ENCODE peak calls at places on chromosomes 11 and 22, in eight cellular contexts. B is bronchial epithelial cell; Q is HFFc6; C is glutamatergic neuron; P is hepatocyte; W is body of pancreas; D is IMR-90; G is CD4-positive, alpha-beta T cell. M is an unnamed sample.

GRCh38 chr11:123056835-123057491 is 5.0 kb downstream of the HSPA8 start:
- DNase-seq in G (no peak), B (no peak), Q (no peak), D (no peak), P (no peak), C (no peak), W (no peak), M (no peak)

GRCh38 chr11:131297441-131297840 is 73.0 kb upstream of the NTM start:
- DNase-seq in B (no peak), G (no peak), D (no peak), C (no peak), W (no peak), Q (no peak), P (no peak), M (no peak)

GRCh38 chr11:69509846-69510390 is 28.5 kb downstream of the LINC01488 start:
- DNase-seq in P (no peak), B (no peak), Q (no peak), C (no peak), G (no peak), W (no peak), D (no peak), M (no peak)

GRCh38 chr22:40748388-40748970 is 69.2 kb downstream of the MCHR1 start:
- DNase-seq in W (no peak), G (no peak), Q (no peak), P (no peak), D (no peak), B (no peak), C (no peak), M (no peak)

GRCh38 chr11:69385832-69386415 is 92.0 kb downstream of the MYEOV start:
- DNase-seq in D (no peak), C (no peak), G (no peak), P (no peak), Q (no peak), W (no peak), B (no peak), M (no peak)

GRCh38 chr11:33899383-33900037 is 7.6 kb upstream of the LMO2 start:
- DNase-seq in Q (peak), G (no peak), P (peak), D (peak), C (no peak), W (peak), B (peak), M (no peak)

GRCh38 chr11:13015753-13016152 is 6.6 kb downstream of the RASSF10 start:
- DNase-seq in C (no peak), W (no peak), Q (no peak), D (no peak), B (no peak), G (no peak), P (no peak), M (no peak)

GRCh38 chr22:43301866-43302265 is 41.3 kb downstream of the SCUBE1 start:
- DNase-seq in C (no peak), B (no peak), W (no peak), D (no peak), G (no peak), Q (no peak), P (no peak), M (no peak)

GRCh38 chr22:25546751-25547150 is 17.7 kb upstream of the GRK3 start:
- DNase-seq in B (no peak), P (no peak), W (no peak), G (no peak), Q (no peak), C (no peak), D (no peak), M (no peak)

GRCh38 chr11:60672255-60672654 is 27.2 kb upstream of the MS4A8 start:
- DNase-seq in G (no peak), D (no peak), P (no peak), B (no peak), C (no peak), Q (no peak), W (no peak), M (no peak)

GRCh38 chr11:60756307-60757032 is at the start of gene MS4A15:
- DNase-seq in W (peak), Q (no peak), C (no peak), B (peak), P (peak), G (no peak), D (no peak), M (peak)

GRCh38 chr11:120172054-120172881 is 34.4 kb upstream of the TRIM29 start:
- DNase-seq in C (peak), Q (peak), G (no peak), D (peak), W (peak), P (peak), B (peak), M (peak)

GRCh38 chr11:70360211-70360610 is 38.1 kb upstream of the CTTN start:
- DNase-seq in B (no peak), G (no peak), Q (no peak), W (no peak), P (no peak), D (no peak), C (no peak), M (no peak)

GRCh38 chr22:20239951-20240773 is 28.0 kb downstream of the RTN4R start:
- DNase-seq in B (no peak), W (no peak), D (no peak), C (peak), G (no peak), Q (no peak), P (peak), M (peak)

GRCh38 chr11:123543796-123544195 is 110.6 kb downstream of the SCN3B start:
- DNase-seq in B (peak), P (peak), D (peak), Q (peak), G (no peak), W (no peak), C (no peak), M (no peak)

GRCh38 chr11:123584737-123585136 is 69.7 kb downstream of the SCN3B start:
- DNase-seq in G (no peak), D (no peak), B (no peak), C (no peak), Q (no peak), W (no peak), P (no peak), M (no peak)

GRCh38 chr11:17635551-17635938 is 83.8 kb upstream of the MYOD1 start:
- DNase-seq in Q (no peak), G (no peak), W (no peak), P (no peak), D (no peak), C (no peak), B (no peak), M (no peak)

GRCh38 chr11:1771700-1772099 is 8.0 kb upstream of the CTSD start:
- DNase-seq in D (peak), C (no peak), B (peak), W (peak), Q (no peak), G (no peak), P (no peak), M (no peak)

GRCh38 chr22:45218974-45219373 is 21.7 kb downstream of the KIAA0930 start:
- DNase-seq in D (peak), P (no peak), Q (no peak), B (no peak), W (no peak), C (no peak), G (no peak), M (no peak)

GRCh38 chr11:112942966-112943643 is 18.1 kb upstream of the NCAM1 start:
- DNase-seq in W (no peak), C (no peak), D (no peak), P (no peak), Q (no peak), G (no peak), B (no peak), M (no peak)

GRCh38 chr22:44206696-44207095 is 26.0 kb downstream of the PARVG start:
- DNase-seq in G (no peak), D (no peak), B (no peak), W (no peak), C (peak), Q (no peak), P (no peak), M (no peak)

GRCh38 chr11:130766650-130767297 is 149.5 kb downstream of the SNX19 start:
- DNase-seq in G (no peak), W (no peak), P (no peak), B (no peak), C (no peak), Q (no peak), D (no peak), M (no peak)

GRCh38 chr11:10514210-10514609 is 26.8 kb downstream of the RNF141 start:
- DNase-seq in P (no peak), G (no peak), C (no peak), W (no peak), D (peak), B (peak), Q (no peak), M (no peak)

GRCh38 chr22:48248901-48249455 is 1486.5 kb downstream of the TBC1D22A start:
- DNase-seq in P (no peak), W (no peak), Q (no peak), G (no peak), C (no peak), B (no peak), D (no peak), M (no peak)

GRCh38 chr22:25048659-25049657 is 96.4 kb downstream of the KIAA1671 start:
- DNase-seq in B (peak), D (peak), W (peak), G (peak), P (peak), C (peak), Q (no peak), M (peak)

GRCh38 chr11:94793822-94794221 is 25.7 kb downstream of the AMOTL1 start:
- DNase-seq in B (peak), G (no peak), Q (no peak), W (no peak), P (no peak), C (no peak), D (peak), M (no peak)

GRCh38 chr11:119306373-119306890 is 10.5 kb downstream of the MCAM start:
- DNase-seq in W (peak), Q (no peak), C (no peak), G (peak), P (no peak), D (peak), B (no peak), M (no peak)

GRCh38 chr11:45209904-45210699 is 63.7 kb downstream of the PRDM11 start:
- DNase-seq in B (no peak), C (peak), W (peak), G (no peak), D (peak), Q (no peak), P (peak), M (peak)

GRCh38 chr22:46112405-46112804 is 37.9 kb upstream of the PPARA start:
- DNase-seq in D (no peak), W (no peak), G (no peak), P (no peak), Q (no peak), C (no peak), B (no peak), M (no peak)

GRCh38 chr11:35943761-35944502 is at the start of gene LDLRAD3:
- DNase-seq in B (peak), W (peak), P (peak), C (peak), D (peak), Q (peak), G (no peak), M (peak)

DNA sequence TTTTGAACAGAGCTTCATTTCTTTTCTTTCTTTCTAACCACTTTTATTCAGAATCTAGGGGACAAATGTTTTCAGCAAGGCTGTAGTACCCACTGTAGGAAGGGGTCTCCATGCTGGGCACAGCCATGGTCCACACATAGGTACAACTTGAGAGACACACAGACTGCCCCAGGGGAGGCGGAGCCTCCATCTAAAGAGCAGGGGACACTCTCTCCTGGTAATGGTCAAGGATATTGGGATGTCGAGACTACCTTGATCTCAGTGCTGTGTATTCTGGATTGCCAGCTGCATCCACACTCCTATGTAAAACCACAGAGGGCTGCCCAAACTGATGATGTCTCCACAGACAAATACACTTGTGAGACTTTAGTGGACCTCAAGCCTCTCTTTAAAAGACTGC is 2.9 kb upstream of the APOL3 start:
- DNase-seq in P (no peak), C (no peak), D (no peak), G (no peak), B (no peak), Q (no peak), W (no peak), M (no peak)
- TF ChIP-seq CTCF in P (no peak), C (no peak), D (no peak), G (no peak), B (no peak), Q (no peak), W (no peak), M (no peak)

GRCh38 chr22:35177811-35178210 is 79.5 kb upstream of the HMGXB4 start:
- DNase-seq in D (no peak), G (no peak), C (no peak), B (no peak), P (no peak), W (no peak), Q (no peak), M (no peak)
- TF ChIP-seq CTCF in D (no peak), G (no peak), C (no peak), B (no peak), P (no peak), W (no peak), Q (no peak), M (no peak)

GRCh38 chr11:92152245-92152644 is 72.4 kb upstream of the FAT3 start:
- DNase-seq in P (no peak), B (no peak), D (no peak), Q (no peak), W (no peak), C (no peak), G (no peak), M (no peak)
- TF ChIP-seq CTCF in P (no peak), B (no peak), D (no peak), Q (peak), W (no peak), C (no peak), G (no peak), M (no peak)

DNA sequence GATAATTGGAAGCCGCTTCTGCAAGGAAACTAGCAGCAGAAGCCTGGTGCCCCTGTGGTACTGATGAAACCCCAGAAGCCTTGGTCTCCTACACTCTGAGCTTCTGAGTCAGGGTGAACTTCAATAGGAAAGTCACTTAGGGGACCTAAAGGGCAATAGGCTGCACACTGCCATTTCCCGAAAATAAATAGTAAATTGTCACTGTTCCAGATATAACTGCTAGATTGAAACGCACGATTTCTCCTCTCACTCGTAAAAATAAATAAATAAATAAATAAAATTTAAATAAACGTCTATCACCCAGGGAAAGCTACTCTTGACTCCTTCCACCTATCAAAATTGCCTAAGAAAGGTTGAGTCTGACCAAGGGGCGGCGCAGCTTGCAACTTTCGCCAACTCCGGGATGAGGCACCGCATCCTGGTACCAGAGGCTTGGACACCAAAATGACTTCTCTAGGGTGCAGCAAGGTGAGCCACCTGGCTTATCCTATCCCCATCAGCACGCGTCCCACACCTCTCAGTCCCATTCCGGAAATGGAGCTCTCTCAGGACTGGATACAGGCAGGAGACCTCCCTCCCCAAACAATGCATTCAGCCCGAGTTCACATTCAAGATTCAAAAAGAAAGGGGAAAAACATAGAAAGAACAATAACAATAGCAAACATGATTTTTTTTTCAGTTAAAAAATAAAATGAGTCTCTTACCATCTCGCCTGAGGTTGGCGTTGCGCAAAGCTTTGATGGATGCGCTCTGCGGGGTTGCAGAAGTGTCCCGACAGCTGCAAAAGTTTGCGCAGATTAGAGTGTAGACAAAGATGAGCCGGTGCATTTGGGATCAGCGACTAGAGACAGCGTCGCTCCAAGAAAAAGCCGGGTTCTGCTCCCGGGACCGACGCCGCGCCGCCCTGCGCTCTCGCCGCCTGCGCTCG is 583 bp downstream of the PDGFD start:
- DNase-seq in Q (peak), P (peak), B (peak), C (no peak), G (no peak), D (peak), W (peak), M (peak)
- TF ChIP-seq CTCF in Q (no peak), P (peak), B (no peak), C (no peak), G (no peak), D (peak), W (peak), M (no peak)

GRCh38 chr22:28935713-28936112 is 52.3 kb downstream of the ZNRF3 start:
- DNase-seq in C (no peak), P (no peak), G (no peak), Q (no peak), W (no peak), B (no peak), D (no peak), M (no peak)
- TF ChIP-seq CTCF in C (peak), P (no peak), G (no peak), Q (peak), W (no peak), B (peak), D (no peak), M (peak)

GRCh38 chr22:31871475-31871874 is 72.9 kb upstream of the YWHAH start:
- DNase-seq in B (no peak), D (no peak), W (no peak), C (no peak), Q (no peak), P (no peak), G (no peak), M (no peak)

GRCh38 chr22:31867386-31868153 is 76.8 kb upstream of the YWHAH start:
- DNase-seq in C (no peak), Q (no peak), D (no peak), B (no peak), W (no peak), G (no peak), P (no peak), M (no peak)

GRCh38 chr22:31874821-31875220 is 69.5 kb upstream of the YWHAH start:
- DNase-seq in G (no peak), B (no peak), W (no peak), C (no peak), Q (no peak), P (no peak), D (no peak), M (no peak)

GRCh38 chr22:31872209-31872608 is 72.1 kb upstream of the YWHAH start:
- DNase-seq in D (no peak), G (no peak), B (no peak), C (no peak), Q (no peak), P (no peak), W (no peak), M (peak)

GRCh38 chr22:31870890-31871289 is 73.4 kb upstream of the YWHAH start:
- DNase-seq in C (no peak), D (peak), W (no peak), G (no peak), Q (peak), B (peak), P (peak), M (no peak)
- TF ChIP-seq CTCF in C (no peak), D (peak), W (no peak), G (no peak), Q (peak), B (peak), P (no peak), M (no peak)

DNA sequence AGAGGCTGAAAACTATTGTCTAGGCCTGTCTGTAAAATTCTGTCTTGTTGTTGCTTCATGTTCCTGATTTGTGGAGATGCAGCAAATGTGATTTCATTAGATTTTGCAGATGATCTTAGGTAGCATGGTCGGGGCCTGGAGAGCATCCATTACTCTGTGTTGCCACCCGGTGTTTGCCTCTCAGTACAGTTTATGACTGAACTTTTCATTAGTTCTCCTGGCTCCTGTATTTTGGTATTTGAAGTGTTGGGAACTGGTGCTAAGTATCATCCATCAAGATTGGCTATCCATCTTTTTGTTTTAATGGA is 7.7 kb downstream of the YWHAH start:
- DNase-seq in W (no peak), Q (peak), B (no peak), G (no peak), D (no peak), P (no peak), C (no peak), M (no peak)
- TF ChIP-seq CTCF in W (no peak), Q (peak), B (no peak), G (no peak), D (peak), P (peak), C (no peak), M (no peak)

M was measured in endothelial cell.